ENCODE peak calls at places on chromosomes 7 and 10, in five cellular contexts. One of them, this sample, is unnamed.

GRCh38 chr7:86207740-86208139 is 436.0 kb upstream of the GRM3 start:
- DNase-seq in germinal center: no peak
- DNase-seq in renal cortical epithelial cell: no peak
- DNase-seq in NCI-H446: no peak
- DNase-seq in GM03348: no peak
- DNase-seq in this sample: no peak

GRCh38 chr7:155449008-155449879 is 8.7 kb upstream of the EN2 start:
- DNase-seq in germinal center: no peak
- DNase-seq in renal cortical epithelial cell: no peak
- DNase-seq in GM03348: no peak
- DNase-seq in NCI-H446: no peak
- DNase-seq in this sample: no peak

GRCh38 chr7:51139796-51140195 is 176.8 kb downstream of the COBL start:
- DNase-seq in germinal center: no peak
- DNase-seq in renal cortical epithelial cell: peak
- DNase-seq in GM03348: no peak
- DNase-seq in NCI-H446: peak
- DNase-seq in this sample: peak

GRCh38 chr10:10657139-10657760 is 360.4 kb upstream of the CELF2 start:
- DNase-seq in renal cortical epithelial cell: no peak
- DNase-seq in germinal center: no peak
- DNase-seq in NCI-H446: no peak
- DNase-seq in GM03348: no peak
- DNase-seq in this sample: no peak

GRCh38 chr7:1562126-1562525 is 6.1 kb upstream of the TMEM184A start:
- DNase-seq in renal cortical epithelial cell: no peak
- DNase-seq in germinal center: no peak
- DNase-seq in GM03348: no peak
- DNase-seq in NCI-H446: no peak
- DNase-seq in this sample: no peak

GRCh38 chr10:1939016-1939415 is 201.7 kb upstream of the ADARB2 start:
- DNase-seq in renal cortical epithelial cell: no peak
- DNase-seq in GM03348: no peak
- DNase-seq in germinal center: no peak
- DNase-seq in NCI-H446: no peak
- DNase-seq in this sample: no peak

GRCh38 chr10:98463976-98464754 is 17.4 kb upstream of the HPS1 start:
- DNase-seq in renal cortical epithelial cell: no peak
- DNase-seq in germinal center: no peak
- DNase-seq in NCI-H446: no peak
- DNase-seq in GM03348: no peak
- DNase-seq in this sample: no peak

GRCh38 chr10:101817542-101818118 is 614 bp downstream of the OGA start:
- DNase-seq in NCI-H446: peak
- DNase-seq in germinal center: no peak
- DNase-seq in GM03348: peak
- DNase-seq in renal cortical epithelial cell: peak
- DNase-seq in this sample: peak

GRCh38 chr7:16416289-16417282 is 4.8 kb downstream of the CRPPA start:
- DNase-seq in germinal center: no peak
- DNase-seq in NCI-H446: no peak
- DNase-seq in renal cortical epithelial cell: peak
- DNase-seq in GM03348: peak
- DNase-seq in this sample: peak

This sample was measured in kidney tubule cell.